ENCODE peak calls at places on chromosomes 16 and 17, in seven cellular contexts. R, M, F, L, O, Q and W are unnamed samples. For H3K9me3, the result is how much of the 10 kb centered on the place peaks cover.

GRCh38 chr17:28740406-28741357 is 3.1 kb upstream of the TRAF4 start:
- DNase-seq in O (no peak), L (no peak), F (no peak), Q (no peak), R (no peak), M (no peak), W (no peak)

GRCh38 chr16:64950731-64951130 is 171.1 kb downstream of the CDH11 start:
- DNase-seq in O (no peak), M (no peak), F (no peak), L (no peak), R (no peak), Q (no peak), W (no peak)

GRCh38 chr17:75159196-75160031 is 5.1 kb upstream of the JPT1 start:
- DNase-seq in O (no peak), Q (no peak), L (no peak), F (no peak), M (no peak), R (no peak), W (peak)

GRCh38 chr17:48954300-48954755 is 9.7 kb upstream of the SNF8 start:
- DNase-seq in M (no peak), R (no peak), Q (peak), O (no peak), L (no peak), F (no peak), W (peak)

GRCh38 chr17:40873801-40874200 is 6.8 kb upstream of the KRT12 start:
- DNase-seq in O (no peak), Q (no peak), R (no peak), L (no peak), M (no peak), F (no peak), W (no peak)

GRCh38 chr16:73572135-73572534 is 524.2 kb upstream of the ZFHX3 start:
- DNase-seq in R (no peak), F (no peak), L (no peak), M (no peak), Q (no peak), O (no peak), W (peak)

GRCh38 chr17:49076575-49077384 is 55.8 kb upstream of the B4GALNT2 start:
- DNase-seq in M (no peak), O (no peak), R (no peak), L (peak), Q (no peak), F (no peak), W (no peak)

GRCh38 chr17:81250286-81251090 is 11.4 kb downstream of the NDUFAF8 start:
- DNase-seq in Q (no peak), M (no peak), L (no peak), O (no peak), F (no peak), R (no peak), W (no peak)

GRCh38 chr17:17641621-17642409 is 39.4 kb upstream of the RAI1 start:
- DNase-seq in R (peak), O (peak), L (peak), M (peak), F (peak), Q (peak), W (peak)

GRCh38 chr17:55163408-55163807 is 101.4 kb upstream of the HLF start:
- DNase-seq in R (no peak), O (no peak), M (no peak), Q (no peak), F (no peak), L (no peak), W (no peak)

GRCh38 chr17:21211825-21212479 is 2.0 kb downstream of the TMEM11 start:
- DNase-seq in F (no peak), R (no peak), L (no peak), O (no peak), Q (no peak), M (no peak), W (peak)

GRCh38 chr16:87956771-87957279 is 5.6 kb downstream of the BANP start:
- DNase-seq in O (no peak), R (no peak), F (no peak), Q (peak), L (no peak), M (no peak), W (peak)

GRCh38 chr16:22813223-22813945 is 578 bp upstream of the HS3ST2 start:
- DNase-seq in R (no peak), O (no peak), Q (no peak), M (no peak), F (peak), L (no peak), W (peak)

GRCh38 chr17:4744999-4745969 is 5.6 kb upstream of the CXCL16 start:
- DNase-seq in M (no peak), L (no peak), O (no peak), R (no peak), Q (no peak), F (no peak), W (peak)

GRCh38 chr17:61183793-61184192 is 215.8 kb upstream of the TBX2 start:
- DNase-seq in F (no peak), R (no peak), M (no peak), O (no peak), Q (no peak), L (no peak), W (no peak)

GRCh38 chr17:32266389-32267269 is 997 bp downstream of the RHBDL3 start:
- DNase-seq in Q (no peak), R (no peak), O (peak), M (no peak), F (no peak), L (no peak), W (no peak)

GRCh38 chr16:60091479-60091878 is 1357.4 kb upstream of the GOT2 start:
- DNase-seq in F (no peak), M (no peak), Q (no peak), R (no peak), O (no peak), L (no peak), W (no peak)

GRCh38 chr16:70750893-70751467 is 50.0 kb downstream of the VAC14 start:
- DNase-seq in O (no peak), M (no peak), R (no peak), Q (no peak), L (peak), F (peak), W (no peak)

GRCh38 chr17:58282442-58282841 is 1.7 kb upstream of the MPO start:
- DNase-seq in O (no peak), F (no peak), R (no peak), M (no peak), L (no peak), Q (no peak), W (no peak)

GRCh38 chr17:50865060-50865867 is 890 bp downstream of the TOB1 start:
- DNase-seq in L (no peak), M (peak), O (peak), R (peak), F (no peak), Q (no peak), W (peak)

GRCh38 chr17:28896491-28896883 is 1.0 kb downstream of the FLOT2 start:
- DNase-seq in Q (no peak), L (no peak), R (no peak), O (no peak), F (no peak), M (no peak), W (no peak)

GRCh38 chr16:27407158-27407557 is 5.2 kb downstream of the IL21R start:
- DNase-seq in L (no peak), Q (no peak), F (no peak), R (no peak), M (no peak), O (no peak), W (no peak)

GRCh38 chr16:31764103-31764502 is 109.5 kb upstream of the ZNF267 start:
- DNase-seq in Q (no peak), O (no peak), M (no peak), R (no peak), F (no peak), L (no peak), W (no peak)
- H3K9me3 ChIP-seq in Q (half or more), O (half or more), M (under half), R (under half), F (half or more), L (under half), W (under half)

DNA sequence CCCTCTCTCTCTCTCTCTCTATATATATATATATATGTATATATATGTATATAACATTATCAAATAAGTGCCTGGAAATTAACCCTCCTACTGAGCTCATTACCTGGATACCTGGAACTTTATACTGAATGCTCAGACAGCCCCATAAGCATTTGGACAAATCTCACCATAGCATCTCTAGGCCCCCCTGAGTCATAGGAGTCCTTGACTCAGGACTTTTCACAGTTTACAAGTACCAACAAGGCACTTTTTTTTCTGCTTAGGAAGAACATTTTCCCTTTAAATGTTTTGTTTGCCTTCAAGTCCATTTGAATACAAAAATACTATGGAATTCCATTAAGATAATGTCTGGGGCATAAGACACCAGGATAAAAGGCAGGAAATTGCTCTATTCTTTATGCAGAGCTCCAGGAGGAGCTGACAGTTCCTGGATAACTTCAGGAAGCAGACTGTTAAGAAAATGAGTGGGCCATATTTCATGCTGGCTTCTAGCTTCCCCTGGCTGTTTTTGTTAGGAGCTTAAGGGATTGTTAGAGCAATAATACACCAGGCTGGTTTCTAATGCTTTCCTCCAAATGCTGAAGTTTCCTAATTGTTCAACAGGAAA is 171.7 kb upstream of the ASIC2 start:
- DNase-seq in L (no peak), M (no peak), F (no peak), R (no peak), O (no peak), Q (no peak), W (peak)
- H3K27ac ChIP-seq in L (no peak), M (no peak), F (no peak), R (no peak), O (no peak), Q (no peak), W (no peak)

GRCh38 chr16:35711435-35711834 is 2252.0 kb downstream of the TP53TG3F start:
- DNase-seq in F (no peak), M (no peak), O (no peak), Q (no peak), L (no peak), R (no peak), W (no peak)
- H3K9me3 ChIP-seq in F (under half), M (under half), O (under half), Q (under half), L (under half), R (under half), W (under half)

GRCh38 chr16:51831595-51832352 is 680.7 kb upstream of the SALL1 start:
- DNase-seq in Q (no peak), L (no peak), F (no peak), M (no peak), R (no peak), O (no peak), W (no peak)

GRCh38 chr16:51839697-51840462 is 688.8 kb upstream of the SALL1 start:
- DNase-seq in L (no peak), Q (no peak), M (no peak), O (no peak), R (no peak), F (no peak), W (no peak)

GRCh38 chr16:51834131-51834530 is 683.1 kb upstream of the SALL1 start:
- DNase-seq in F (no peak), L (peak), Q (no peak), O (no peak), R (no peak), M (no peak), W (no peak)
- H3K27ac ChIP-seq in F (no peak), L (peak), Q (no peak), O (no peak), R (no peak), M (no peak), W (no peak)

DNA sequence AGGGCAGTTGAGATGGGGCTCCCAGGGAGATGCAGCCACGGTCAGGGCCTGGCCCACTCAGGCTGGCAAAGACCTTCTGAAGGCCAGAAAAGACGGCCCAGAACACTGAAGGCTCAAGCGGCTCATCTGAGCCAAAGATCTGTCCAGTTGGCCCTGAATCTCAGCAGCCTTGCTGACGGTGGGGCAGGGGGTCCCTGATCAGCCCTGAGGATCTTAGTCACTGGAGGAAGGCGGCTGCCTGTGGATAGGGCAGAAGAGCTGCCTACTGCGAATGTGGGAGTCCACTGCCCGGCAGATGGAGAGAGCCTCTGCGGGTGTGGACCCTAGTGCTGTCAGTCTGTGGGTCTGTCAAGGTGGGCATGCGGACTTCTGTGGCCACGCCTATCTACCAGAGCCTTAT is 1738.2 kb downstream of the TP53TG3F start:
- DNase-seq in O (no peak), M (no peak), L (no peak), F (no peak), Q (no peak), R (no peak), W (no peak)
- H3K9me3 ChIP-seq in O (under half), M (under half), L (half or more), F (under half), Q (under half), R (under half), W (under half)

GRCh38 chr16:31117384-31118222 is at the start of gene KAT8:
- DNase-seq in L (peak), Q (peak), M (peak), R (peak), O (peak), F (peak), W (peak)

GRCh38 chr16:31118223-31119155 is 1.0 kb downstream of the KAT8 start:
- DNase-seq in F (no peak), M (no peak), R (no peak), Q (no peak), O (no peak), L (no peak), W (peak)

GRCh38 chr16:31125844-31126243 is 8.4 kb downstream of the KAT8 start:
- DNase-seq in Q (no peak), M (no peak), F (no peak), R (no peak), O (no peak), L (no peak), W (no peak)

GRCh38 chr16:31114468-31114867 is 3.0 kb upstream of the KAT8 start:
- DNase-seq in L (no peak), Q (no peak), M (no peak), O (no peak), F (no peak), R (no peak), W (no peak)

DNA sequence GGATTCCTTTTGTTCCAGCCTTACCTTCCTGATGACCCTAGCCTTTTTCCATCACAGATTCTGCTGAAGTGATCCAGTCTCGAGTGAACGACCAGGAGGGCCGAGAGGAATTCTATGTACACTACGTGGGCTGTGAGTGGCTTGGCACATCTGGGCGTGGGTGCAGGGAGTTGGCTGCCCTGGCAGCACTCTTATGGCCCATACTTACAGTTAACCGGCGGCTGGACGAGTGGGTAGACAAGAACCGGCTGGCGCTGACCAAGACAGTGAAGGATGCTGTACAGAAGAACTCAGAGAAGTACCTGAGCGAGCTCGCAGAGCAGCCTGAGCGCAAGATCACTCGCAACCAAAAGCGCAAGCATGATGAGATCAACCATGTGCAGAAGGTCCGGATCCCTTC is 2.7 kb downstream of the KAT8 start:
- DNase-seq in R (no peak), L (no peak), Q (no peak), F (no peak), M (no peak), O (no peak), W (peak)
- H3K27ac ChIP-seq in R (no peak), L (no peak), Q (no peak), F (no peak), M (no peak), O (no peak), W (no peak)

GRCh38 chr17:3316836-3317235 is 18.7 kb upstream of the OR3A1 start:
- DNase-seq in Q (no peak), O (no peak), F (no peak), R (no peak), L (no peak), M (no peak), W (no peak)
- H3K9me3 ChIP-seq in Q (under half), O (under half), F (under half), R (under half), L (under half), M (under half), W (under half)